ENCODE peak calls at places on chromosome 2, in five cellular contexts. J is mesendoderm, L is IMR-90, N is neuronal stem cell, Y is H1. P is an unnamed sample.

GRCh38 chr2:232626584-232626983 is 6.8 kb upstream of the EFHD1 start:
- DNase-seq in J (no peak), L (no peak), N (no peak), Y (no peak), P (no peak)

GRCh38 chr2:15969214-15969613 is 28.9 kb downstream of the MYCN start:
- DNase-seq in J (no peak), L (no peak), N (no peak), Y (no peak), P (no peak)

GRCh38 chr2:132936261-132936660 is 266.3 kb upstream of the LYPD1 start:
- DNase-seq in J (no peak), L (peak), N (no peak), Y (no peak), P (no peak)

GRCh38 chr2:241658296-241658695 is 20.8 kb downstream of the ATG4B start:
- DNase-seq in J (peak), L (no peak), N (no peak), Y (no peak), P (no peak)

GRCh38 chr2:237440819-237441281 is 26.9 kb upstream of the COL6A3 start:
- DNase-seq in J (no peak), L (peak), N (no peak), Y (no peak), P (peak)

GRCh38 chr2:134819334-134819733 is 19.1 kb upstream of the ACMSD start:
- DNase-seq in J (peak), L (peak), N (no peak), Y (no peak), P (peak)

GRCh38 chr2:104521247-104521646 is 332.7 kb upstream of the POU3F3 start:
- DNase-seq in J (peak), L (no peak), N (peak), Y (peak), P (no peak)

GRCh38 chr2:122643725-122644329 is 888.4 kb downstream of the TSN start:
- DNase-seq in J (no peak), L (peak), N (no peak), Y (no peak), P (peak)

GRCh38 chr2:47232738-47233415 is 77.8 kb upstream of the STPG4 start:
- DNase-seq in J (no peak), L (peak), N (no peak), Y (no peak), P (peak)

GRCh38 chr2:169073211-169073971 is 4.0 kb downstream of the DHRS9 start:
- DNase-seq in J (no peak), L (no peak), N (no peak), Y (no peak), P (no peak)

GRCh38 chr2:215429424-215429823 is 6.4 kb downstream of the FN1 start:
- DNase-seq in J (no peak), L (peak), N (no peak), Y (no peak), P (no peak)

GRCh38 chr2:177972782-177973181 is 99.8 kb downstream of the PDE11A start:
- DNase-seq in J (peak), L (no peak), N (no peak), Y (peak), P (no peak)
- H2BK15ac ChIP-seq in J (no peak), L (no peak), N (no peak), Y (peak), P (no peak)

GRCh38 chr2:73070651-73071451 is 661 bp downstream of the SFXN5 start:
- DNase-seq in J (peak), L (peak), N (peak), Y (peak), P (peak)
- H2BK15ac ChIP-seq in J (no peak), L (no peak), N (no peak), Y (no peak), P (peak)

DNA sequence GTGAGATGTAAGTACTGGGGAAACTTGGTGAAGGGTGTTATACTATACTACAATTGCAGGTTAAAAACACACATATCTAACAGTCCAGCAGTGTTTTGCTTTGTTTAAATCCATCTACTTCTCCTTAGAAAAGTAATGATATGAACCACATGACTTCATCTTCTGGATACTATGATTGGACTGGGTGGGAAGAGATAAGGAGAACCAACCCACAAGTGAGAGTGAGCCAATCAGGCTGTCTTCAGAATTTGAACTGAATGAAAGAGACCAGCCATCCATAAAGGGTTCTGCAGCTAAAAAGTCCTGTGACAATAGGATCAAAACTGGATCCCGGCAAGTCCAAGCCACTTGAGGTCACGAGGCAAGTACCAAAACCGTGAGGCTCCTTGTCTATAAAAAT is 46.6 kb downstream of the KANSL3 start:
- DNase-seq in J (no peak), L (no peak), N (no peak), Y (no peak), P (no peak)
- H2BK15ac ChIP-seq in J (no peak), L (no peak), N (no peak), Y (no peak), P (no peak)

GRCh38 chr2:85257359-85258193 is 70.2 kb downstream of the TGOLN2 start:
- DNase-seq in J (no peak), L (peak), N (no peak), Y (no peak), P (no peak)
- H2BK15ac ChIP-seq in J (no peak), L (peak), N (peak), Y (peak), P (peak)